ENCODE peak calls at places on chromosomes 13 and 19, in nine cellular contexts. One of them, this sample, is unnamed. For H3K27me3 and H3K4me1, the result is how much of the 10 kb centered on the place peaks cover.

GRCh38 chr19:5799247-5800241 is 5.3 kb upstream of the NRTN start:
- DNase-seq in PC-3: no peak
- DNase-seq in heart right ventricle: peak
- DNase-seq in endothelial cell of umbilical vein: peak
- DNase-seq in psoas muscle: no peak
- DNase-seq in tibial nerve: no peak
- DNase-seq in astrocyte: no peak
- DNase-seq in colonic mucosa: peak
- DNase-seq in heart left ventricle: peak
- DNase-seq in this sample: no peak

GRCh38 chr13:32511482-32511881 is 27.1 kb downstream of the N4BP2L2 start:
- DNase-seq in PC-3: no peak
- DNase-seq in heart right ventricle: no peak
- DNase-seq in endothelial cell of umbilical vein: no peak
- DNase-seq in psoas muscle: no peak
- DNase-seq in tibial nerve: no peak
- DNase-seq in astrocyte: no peak
- DNase-seq in colonic mucosa: no peak
- DNase-seq in heart left ventricle: no peak
- DNase-seq in this sample: no peak

GRCh38 chr19:19458110-19458816 is 52.8 kb downstream of the GATAD2A start:
- DNase-seq in PC-3: no peak
- DNase-seq in heart right ventricle: no peak
- DNase-seq in endothelial cell of umbilical vein: no peak
- DNase-seq in psoas muscle: no peak
- DNase-seq in tibial nerve: no peak
- DNase-seq in astrocyte: no peak
- DNase-seq in colonic mucosa: no peak
- DNase-seq in heart left ventricle: no peak
- DNase-seq in this sample: no peak

GRCh38 chr13:39496487-39496998 is 106.5 kb downstream of the LHFPL6 start:
- DNase-seq in PC-3: no peak
- DNase-seq in heart right ventricle: no peak
- DNase-seq in endothelial cell of umbilical vein: no peak
- DNase-seq in psoas muscle: no peak
- DNase-seq in tibial nerve: no peak
- DNase-seq in astrocyte: no peak
- DNase-seq in colonic mucosa: no peak
- DNase-seq in heart left ventricle: no peak
- DNase-seq in this sample: no peak

GRCh38 chr13:93786846-93787245 is 560.2 kb downstream of the GPC6 start:
- DNase-seq in PC-3: no peak
- DNase-seq in heart right ventricle: no peak
- DNase-seq in endothelial cell of umbilical vein: no peak
- DNase-seq in psoas muscle: no peak
- DNase-seq in tibial nerve: no peak
- DNase-seq in astrocyte: no peak
- DNase-seq in colonic mucosa: no peak
- DNase-seq in heart left ventricle: no peak
- DNase-seq in this sample: peak

GRCh38 chr13:64551755-64552154 is 2678.4 kb downstream of the PCDH9 start:
- DNase-seq in PC-3: peak
- DNase-seq in heart right ventricle: no peak
- DNase-seq in endothelial cell of umbilical vein: no peak
- DNase-seq in psoas muscle: no peak
- DNase-seq in tibial nerve: no peak
- DNase-seq in astrocyte: peak
- DNase-seq in colonic mucosa: no peak
- DNase-seq in heart left ventricle: no peak
- DNase-seq in this sample: peak

GRCh38 chr13:103539265-103539664 is 473.0 kb upstream of the SLC10A2 start:
- DNase-seq in PC-3: no peak
- DNase-seq in heart right ventricle: peak
- DNase-seq in endothelial cell of umbilical vein: no peak
- DNase-seq in psoas muscle: no peak
- DNase-seq in tibial nerve: no peak
- DNase-seq in astrocyte: no peak
- DNase-seq in colonic mucosa: no peak
- DNase-seq in heart left ventricle: no peak
- DNase-seq in this sample: no peak

GRCh38 chr13:42498521-42498920 is 75.4 kb upstream of the TNFSF11 start:
- DNase-seq in PC-3: no peak
- DNase-seq in heart right ventricle: no peak
- DNase-seq in endothelial cell of umbilical vein: no peak
- DNase-seq in psoas muscle: no peak
- DNase-seq in tibial nerve: no peak
- DNase-seq in astrocyte: no peak
- DNase-seq in colonic mucosa: no peak
- DNase-seq in heart left ventricle: no peak
- DNase-seq in this sample: no peak

GRCh38 chr19:17471410-17472125 is 1.2 kb downstream of the SLC27A1 start:
- DNase-seq in PC-3: no peak
- DNase-seq in heart right ventricle: no peak
- DNase-seq in endothelial cell of umbilical vein: no peak
- DNase-seq in psoas muscle: no peak
- DNase-seq in tibial nerve: no peak
- DNase-seq in astrocyte: no peak
- DNase-seq in colonic mucosa: no peak
- DNase-seq in heart left ventricle: no peak
- DNase-seq in this sample: no peak

GRCh38 chr19:18308051-18308947 is 14.6 kb downstream of the LSM4 start:
- DNase-seq in PC-3: no peak
- DNase-seq in heart right ventricle: no peak
- DNase-seq in endothelial cell of umbilical vein: no peak
- DNase-seq in psoas muscle: no peak
- DNase-seq in tibial nerve: no peak
- DNase-seq in astrocyte: no peak
- DNase-seq in colonic mucosa: no peak
- DNase-seq in heart left ventricle: no peak
- DNase-seq in this sample: no peak

GRCh38 chr13:75864718-75865117 is 228.6 kb downstream of the LMO7 start:
- DNase-seq in PC-3: peak
- DNase-seq in heart right ventricle: no peak
- DNase-seq in endothelial cell of umbilical vein: no peak
- DNase-seq in psoas muscle: no peak
- DNase-seq in tibial nerve: no peak
- DNase-seq in astrocyte: peak
- DNase-seq in colonic mucosa: no peak
- DNase-seq in heart left ventricle: no peak
- DNase-seq in this sample: peak

GRCh38 chr13:52847682-52848432 is 583 bp downstream of the PCDH8 start:
- DNase-seq in PC-3: no peak
- DNase-seq in heart right ventricle: no peak
- DNase-seq in endothelial cell of umbilical vein: no peak
- DNase-seq in psoas muscle: no peak
- DNase-seq in tibial nerve: no peak
- DNase-seq in astrocyte: no peak
- DNase-seq in colonic mucosa: no peak
- DNase-seq in heart left ventricle: no peak
- DNase-seq in this sample: no peak

GRCh38 chr13:52850396-52851152 is 2.1 kb upstream of the PCDH8 start:
- DNase-seq in PC-3: peak
- DNase-seq in heart right ventricle: peak
- DNase-seq in endothelial cell of umbilical vein: peak
- DNase-seq in psoas muscle: peak
- DNase-seq in tibial nerve: peak
- DNase-seq in astrocyte: peak
- DNase-seq in colonic mucosa: peak
- DNase-seq in heart left ventricle: peak
- DNase-seq in this sample: peak

GRCh38 chr13:52848455-52849190 is at the start of gene PCDH8:
- DNase-seq in PC-3: no peak
- DNase-seq in heart right ventricle: no peak
- DNase-seq in endothelial cell of umbilical vein: no peak
- DNase-seq in psoas muscle: no peak
- DNase-seq in tibial nerve: no peak
- DNase-seq in astrocyte: no peak
- DNase-seq in colonic mucosa: no peak
- DNase-seq in heart left ventricle: no peak
- DNase-seq in this sample: no peak

GRCh38 chr13:52851153-52851962 is 2.9 kb upstream of the PCDH8 start:
- DNase-seq in PC-3: no peak
- DNase-seq in heart right ventricle: peak
- DNase-seq in endothelial cell of umbilical vein: no peak
- DNase-seq in psoas muscle: peak
- DNase-seq in tibial nerve: no peak
- DNase-seq in astrocyte: no peak
- DNase-seq in colonic mucosa: peak
- DNase-seq in heart left ventricle: peak
- DNase-seq in this sample: peak

GRCh38 chr13:52849727-52850395 is 1.4 kb upstream of the PCDH8 start:
- DNase-seq in PC-3: no peak
- DNase-seq in heart right ventricle: no peak
- DNase-seq in endothelial cell of umbilical vein: no peak
- DNase-seq in psoas muscle: no peak
- DNase-seq in tibial nerve: no peak
- DNase-seq in astrocyte: no peak
- DNase-seq in colonic mucosa: no peak
- DNase-seq in heart left ventricle: no peak
- DNase-seq in this sample: no peak
- H3K27me3 ChIP-seq in PC-3: under half
- H3K27me3 ChIP-seq in heart right ventricle: half or more
- H3K27me3 ChIP-seq in endothelial cell of umbilical vein: half or more
- H3K27me3 ChIP-seq in psoas muscle: under half
- H3K27me3 ChIP-seq in tibial nerve: half or more
- H3K27me3 ChIP-seq in astrocyte: under half
- H3K27me3 ChIP-seq in colonic mucosa: half or more
- H3K27me3 ChIP-seq in heart left ventricle: under half
- H3K27me3 ChIP-seq in this sample: under half

DNA sequence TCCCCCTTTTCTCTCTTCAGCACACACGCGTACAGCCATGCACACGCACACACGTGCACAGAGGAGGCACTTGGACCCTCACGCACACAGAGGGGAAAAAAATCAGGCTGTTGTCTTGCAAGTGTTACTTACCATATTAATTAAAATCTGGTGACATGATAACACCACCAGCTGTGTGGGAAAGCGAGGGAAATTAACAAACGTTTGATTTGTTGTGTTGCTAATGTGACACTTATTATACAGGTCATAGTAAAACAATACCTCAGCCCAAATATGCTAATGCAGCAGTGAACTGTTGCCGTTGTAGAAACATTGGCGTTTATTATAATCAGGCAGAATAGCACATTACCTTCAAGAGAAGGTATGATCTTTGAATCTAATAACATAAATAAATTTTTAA is 211.7 kb downstream of the TEX29 start:
- DNase-seq in PC-3: no peak
- DNase-seq in heart right ventricle: no peak
- DNase-seq in endothelial cell of umbilical vein: no peak
- DNase-seq in psoas muscle: no peak
- DNase-seq in tibial nerve: no peak
- DNase-seq in astrocyte: no peak
- DNase-seq in colonic mucosa: no peak
- DNase-seq in heart left ventricle: no peak
- DNase-seq in this sample: no peak
- H3K4me1 ChIP-seq in PC-3: under half
- H3K4me1 ChIP-seq in heart right ventricle: under half
- H3K4me1 ChIP-seq in endothelial cell of umbilical vein: under half
- H3K4me1 ChIP-seq in psoas muscle: under half
- H3K4me1 ChIP-seq in tibial nerve: under half
- H3K4me1 ChIP-seq in astrocyte: under half
- H3K4me1 ChIP-seq in colonic mucosa: under half
- H3K4me1 ChIP-seq in heart left ventricle: under half
- H3K4me1 ChIP-seq in this sample: under half

GRCh38 chr13:25178070-25178469 is 6.0 kb upstream of the AMER2 start:
- DNase-seq in PC-3: no peak
- DNase-seq in heart right ventricle: no peak
- DNase-seq in endothelial cell of umbilical vein: no peak
- DNase-seq in psoas muscle: no peak
- DNase-seq in tibial nerve: no peak
- DNase-seq in astrocyte: no peak
- DNase-seq in colonic mucosa: no peak
- DNase-seq in heart left ventricle: no peak
- DNase-seq in this sample: no peak

GRCh38 chr13:25175431-25175830 is 3.3 kb upstream of the AMER2 start:
- DNase-seq in PC-3: no peak
- DNase-seq in heart right ventricle: no peak
- DNase-seq in endothelial cell of umbilical vein: no peak
- DNase-seq in psoas muscle: no peak
- DNase-seq in tibial nerve: no peak
- DNase-seq in astrocyte: no peak
- DNase-seq in colonic mucosa: no peak
- DNase-seq in heart left ventricle: no peak
- DNase-seq in this sample: no peak

GRCh38 chr13:25177636-25178035 is 5.5 kb upstream of the AMER2 start:
- DNase-seq in PC-3: no peak
- DNase-seq in heart right ventricle: no peak
- DNase-seq in endothelial cell of umbilical vein: no peak
- DNase-seq in psoas muscle: no peak
- DNase-seq in tibial nerve: no peak
- DNase-seq in astrocyte: no peak
- DNase-seq in colonic mucosa: no peak
- DNase-seq in heart left ventricle: no peak
- DNase-seq in this sample: no peak

GRCh38 chr13:25175026-25175425 is 2.9 kb upstream of the AMER2 start:
- DNase-seq in PC-3: no peak
- DNase-seq in heart right ventricle: no peak
- DNase-seq in endothelial cell of umbilical vein: no peak
- DNase-seq in psoas muscle: no peak
- DNase-seq in tibial nerve: no peak
- DNase-seq in astrocyte: no peak
- DNase-seq in colonic mucosa: no peak
- DNase-seq in heart left ventricle: no peak
- DNase-seq in this sample: no peak

GRCh38 chr13:25177012-25177411 is 4.9 kb upstream of the AMER2 start:
- DNase-seq in PC-3: no peak
- DNase-seq in heart right ventricle: no peak
- DNase-seq in endothelial cell of umbilical vein: no peak
- DNase-seq in psoas muscle: no peak
- DNase-seq in tibial nerve: no peak
- DNase-seq in astrocyte: no peak
- DNase-seq in colonic mucosa: no peak
- DNase-seq in heart left ventricle: no peak
- DNase-seq in this sample: no peak
- H3K27me3 ChIP-seq in PC-3: half or more
- H3K27me3 ChIP-seq in heart right ventricle: half or more
- H3K27me3 ChIP-seq in endothelial cell of umbilical vein: under half
- H3K27me3 ChIP-seq in psoas muscle: under half
- H3K27me3 ChIP-seq in tibial nerve: under half
- H3K27me3 ChIP-seq in astrocyte: under half
- H3K27me3 ChIP-seq in colonic mucosa: under half
- H3K27me3 ChIP-seq in heart left ventricle: under half
- H3K27me3 ChIP-seq in this sample: half or more

DNA sequence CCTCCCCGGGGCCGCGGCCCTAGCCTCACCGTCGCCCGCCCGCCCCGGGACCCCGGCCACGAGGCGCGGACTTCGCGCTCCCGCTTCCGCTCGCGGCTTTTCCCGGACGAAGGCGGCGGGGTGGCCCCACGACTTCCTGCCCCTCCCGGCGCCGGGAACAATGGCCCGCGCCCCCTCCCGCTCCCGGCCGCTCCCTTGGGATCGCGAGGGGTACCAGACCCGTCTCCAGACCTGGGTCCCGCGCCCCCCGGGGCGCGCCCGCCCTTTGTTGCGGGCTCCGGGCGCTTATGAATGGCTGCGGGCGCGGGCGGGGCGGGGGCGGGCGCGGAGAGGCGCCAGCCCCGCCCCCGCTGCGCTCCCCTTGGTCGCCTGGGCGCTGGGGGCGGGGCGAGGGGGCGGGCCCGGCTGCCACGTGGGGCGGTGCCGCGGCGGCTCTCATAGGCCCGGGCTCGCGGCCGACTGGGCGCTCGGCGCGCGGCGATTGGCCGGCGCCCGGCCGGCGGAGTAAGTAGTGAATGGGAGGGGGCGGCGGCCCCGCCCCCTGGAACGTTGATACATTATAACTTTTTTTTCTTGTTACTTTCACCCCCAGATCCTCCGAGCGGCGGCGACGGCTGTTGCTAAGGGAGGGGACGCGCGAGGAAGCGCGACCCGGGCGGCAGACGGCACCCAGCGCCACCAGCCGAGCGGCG is 1.1 kb downstream of the MIDN start:
- DNase-seq in PC-3: peak
- DNase-seq in heart right ventricle: peak
- DNase-seq in endothelial cell of umbilical vein: peak
- DNase-seq in psoas muscle: peak
- DNase-seq in tibial nerve: peak
- DNase-seq in astrocyte: peak
- DNase-seq in colonic mucosa: peak
- DNase-seq in heart left ventricle: peak
- DNase-seq in this sample: peak
- H3K4me1 ChIP-seq in PC-3: under half
- H3K4me1 ChIP-seq in heart right ventricle: under half
- H3K4me1 ChIP-seq in endothelial cell of umbilical vein: under half
- H3K4me1 ChIP-seq in psoas muscle: half or more
- H3K4me1 ChIP-seq in tibial nerve: half or more
- H3K4me1 ChIP-seq in astrocyte: under half
- H3K4me1 ChIP-seq in colonic mucosa: under half
- H3K4me1 ChIP-seq in heart left ventricle: under half
- H3K4me1 ChIP-seq in this sample: under half